ENCODE peak calls at places on chromosome 15, in four cellular contexts. Y, G, F and J are unnamed samples.

GRCh38 chr15:41502787-41503668 is 9.4 kb downstream of the ITPKA start:
- DNase-seq in F (no peak), Y (no peak), G (no peak), J (no peak)

GRCh38 chr15:34360298-34360697 is 6.7 kb downstream of the LPCAT4 start:
- DNase-seq in Y (no peak), G (no peak), F (no peak), J (no peak)

GRCh38 chr15:65245096-65245849 is 34.0 kb upstream of the CILP start:
- DNase-seq in F (peak), G (no peak), Y (peak), J (peak)

GRCh38 chr15:64045774-64046346 is 425 bp downstream of the DAPK2 start:
- DNase-seq in F (no peak), Y (no peak), G (no peak), J (peak)

GRCh38 chr15:74451861-74452835 is 8.8 kb downstream of the UBL7 start:
- DNase-seq in G (no peak), Y (no peak), F (no peak), J (no peak)

GRCh38 chr15:70535071-70535954 is 228.0 kb downstream of the UACA start:
- DNase-seq in G (no peak), Y (no peak), F (no peak), J (no peak)

GRCh38 chr15:66657062-66658020 is 44.7 kb upstream of the SMAD6 start:
- DNase-seq in G (no peak), F (no peak), Y (no peak), J (no peak)

GRCh38 chr15:28904023-28904422 is 18.2 kb downstream of the APBA2 start:
- DNase-seq in F (no peak), G (no peak), Y (no peak), J (no peak)

GRCh38 chr15:42068601-42069000 is 25.8 kb downstream of the PLA2G4D start:
- DNase-seq in Y (no peak), F (no peak), G (no peak), J (no peak)

GRCh38 chr15:81391657-81392056 is 17.6 kb upstream of the TMC3 start:
- DNase-seq in F (no peak), G (no peak), Y (no peak), J (no peak)

GRCh38 chr15:62847900-62848489 is 194.6 kb upstream of the TPM1 start:
- DNase-seq in Y (peak), G (no peak), F (peak), J (peak)

GRCh38 chr15:46127361-46127874 is 492.6 kb downstream of the SQOR start:
- DNase-seq in Y (peak), F (no peak), G (no peak), J (no peak)

GRCh38 chr15:80613762-80614365 is 81.2 kb upstream of the ABHD17C start:
- DNase-seq in G (no peak), F (no peak), Y (no peak), J (no peak)

GRCh38 chr15:85164841-85165466 is 183.3 kb downstream of the PDE8A start:
- DNase-seq in G (no peak), F (no peak), Y (no peak), J (no peak)

GRCh38 chr15:27589260-27589659 is 509.9 kb downstream of the OCA2 start:
- DNase-seq in F (no peak), G (no peak), Y (no peak), J (no peak)

GRCh38 chr15:92095691-92096090 is 242.2 kb downstream of the SLCO3A1 start:
- DNase-seq in Y (no peak), G (no peak), F (no peak), J (no peak)

GRCh38 chr15:51758645-51759044 is 7.2 kb downstream of the TMOD2 start:
- DNase-seq in Y (peak), G (no peak), F (peak), J (peak)

GRCh38 chr15:76961277-76962010 is 29.9 kb downstream of the RCN2 start:
- DNase-seq in G (no peak), F (peak), Y (no peak), J (no peak)

GRCh38 chr15:49088996-49089395 is 42.8 kb upstream of the SECISBP2L start:
- DNase-seq in F (no peak), G (no peak), Y (no peak), J (no peak)

GRCh38 chr15:38768970-38769369 is 204.4 kb upstream of the RASGRP1 start:
- DNase-seq in F (peak), Y (peak), G (no peak), J (no peak)

GRCh38 chr15:61327019-61327631 is 98.0 kb upstream of the RORA start:
- DNase-seq in Y (no peak), F (no peak), G (no peak), J (peak)

GRCh38 chr15:38876211-38876610 is 311.6 kb upstream of the RASGRP1 start:
- DNase-seq in Y (no peak), F (no peak), G (no peak), J (no peak)

GRCh38 chr15:62325597-62325996 is 160.5 kb upstream of the C2CD4B start:
- DNase-seq in Y (no peak), F (no peak), G (no peak), J (no peak)

GRCh38 chr15:70892912-70893560 is 410 bp downstream of the LRRC49 start:
- DNase-seq in Y (peak), G (no peak), F (peak), J (no peak)

GRCh38 chr15:66742286-66742685 is 40.2 kb downstream of the SMAD6 start:
- DNase-seq in G (no peak), Y (no peak), F (no peak), J (no peak)